ENCODE peak calls at places on chromosomes 3 and 15, in six cellular contexts. L is endothelial cell of umbilical vein, Z is A549, Q is HepG2, S is K562, Y is GM12878. K is an unnamed sample.

GRCh38 chr3:195073866-195074860 is 196.8 kb downstream of the XXYLT1 start:
- DNase-seq in L (no peak), Z (no peak), Q (no peak), S (no peak), Y (no peak), K (peak)

GRCh38 chr3:191376742-191377141 is 46.4 kb upstream of the UTS2B start:
- DNase-seq in L (peak), Z (no peak), Q (no peak), S (no peak), Y (no peak), K (no peak)

GRCh38 chr3:153051427-153052095 is 110.5 kb upstream of the RAP2B start:
- DNase-seq in L (peak), Z (peak), Q (peak), S (peak), Y (no peak), K (peak)

GRCh38 chr15:60544581-60545115 is 65.7 kb upstream of the ICE2 start:
- DNase-seq in L (no peak), Z (no peak), Q (no peak), S (no peak), Y (no peak), K (no peak)

GRCh38 chr3:194827486-194827885 is 141.8 kb downstream of the FAM43A start:
- DNase-seq in L (no peak), Z (no peak), Q (no peak), S (no peak), Y (no peak), K (no peak)

GRCh38 chr3:141316851-141317250 is 51.5 kb upstream of the ZBTB38 start:
- DNase-seq in L (no peak), Z (no peak), Q (no peak), S (no peak), Y (no peak), K (no peak)

GRCh38 chr15:101615414-101615985 is 36.7 kb downstream of the TM2D3 start:
- DNase-seq in L (no peak), Z (no peak), Q (no peak), S (no peak), Y (no peak), K (no peak)

GRCh38 chr3:12506201-12506600 is 21.9 kb downstream of the TSEN2 start:
- DNase-seq in L (no peak), Z (no peak), Q (no peak), S (no peak), Y (no peak), K (no peak)

GRCh38 chr15:77143606-77144005 is 72.7 kb upstream of the TSPAN3 start:
- DNase-seq in L (no peak), Z (no peak), Q (no peak), S (no peak), Y (no peak), K (no peak)

GRCh38 chr3:62319570-62320243 is 53.6 kb downstream of the FEZF2 start:
- DNase-seq in L (no peak), Z (no peak), Q (no peak), S (no peak), Y (no peak), K (no peak)
- H3K4me3 ChIP-seq in L (no peak), Z (peak), Q (no peak), S (no peak), Y (no peak), K (no peak)

GRCh38 chr15:31297880-31298456 is 28.7 kb upstream of the KLF13 start:
- DNase-seq in L (no peak), Z (no peak), Q (no peak), S (no peak), Y (no peak), K (no peak)
- TF ChIP-seq MYC in L (no peak), Z (no peak), Q (no peak), S (no peak), Y (no peak), K (no peak)

GRCh38 chr3:59780209-59780608 is 730.4 kb upstream of the CFAP20DC start:
- DNase-seq in L (no peak), Z (no peak), Q (no peak), S (no peak), Y (no peak), K (no peak)
- TF ChIP-seq MAX in L (no peak), Z (no peak), Q (no peak), S (no peak), Y (no peak), K (no peak)

GRCh38 chr3:72255191-72255590 is 470.2 kb upstream of the PROK2 start:
- DNase-seq in L (no peak), Z (no peak), Q (no peak), S (no peak), Y (no peak), K (no peak)
- H3K4me3 ChIP-seq in L (no peak), Z (no peak), Q (no peak), S (no peak), Y (no peak), K (no peak)

DNA sequence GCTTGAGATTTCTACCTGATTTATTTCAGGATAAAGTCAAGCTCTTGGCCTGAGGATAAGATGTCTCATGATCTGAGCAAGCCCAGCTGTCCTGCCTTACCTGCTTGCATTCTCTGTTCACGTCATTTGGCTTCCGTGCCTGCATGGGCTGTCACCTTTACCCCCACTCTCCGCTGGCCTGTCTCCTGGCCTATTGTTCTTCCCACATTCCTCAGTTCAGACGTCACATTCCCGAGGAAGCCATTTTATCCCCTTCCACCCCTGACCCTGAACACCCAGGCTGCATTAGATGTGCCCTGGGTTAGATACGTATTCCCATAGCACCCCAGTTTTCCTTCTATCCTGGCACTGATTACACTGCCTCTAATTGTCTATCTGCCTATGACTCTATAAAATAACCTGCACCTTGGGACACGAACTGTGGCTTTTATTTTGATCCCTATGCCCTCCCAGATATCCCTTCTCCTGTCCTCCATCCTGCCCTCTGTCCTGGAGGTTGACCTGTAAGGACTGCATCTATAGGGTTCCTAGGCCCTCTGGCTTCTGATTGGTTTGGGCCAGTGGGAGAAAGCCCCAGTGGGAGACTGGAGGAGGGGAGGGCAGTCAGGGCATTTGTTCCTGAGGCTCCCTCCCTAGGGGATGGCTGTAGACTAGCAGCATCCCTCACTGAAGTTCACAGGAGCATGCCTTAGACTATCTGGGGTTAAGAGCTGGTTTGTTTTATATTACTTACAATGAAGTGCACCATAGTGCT is 19.2 kb upstream of the UBE2Q2 start:
- DNase-seq in L (peak), Z (peak), Q (peak), S (no peak), Y (no peak), K (no peak)
- TF ChIP-seq MYC in L (no peak), Z (no peak), Q (no peak), S (no peak), Y (no peak), K (no peak)

GRCh38 chr3:78641703-78642102 is 1126.1 kb downstream of the ROBO1 start:
- DNase-seq in L (peak), Z (no peak), Q (no peak), S (no peak), Y (no peak), K (no peak)

GRCh38 chr3:78642471-78642870 is 1125.3 kb downstream of the ROBO1 start:
- DNase-seq in L (peak), Z (no peak), Q (no peak), S (no peak), Y (no peak), K (no peak)

GRCh38 chr3:78644847-78645246 is 1123.0 kb downstream of the ROBO1 start:
- DNase-seq in L (peak), Z (no peak), Q (no peak), S (no peak), Y (no peak), K (no peak)

GRCh38 chr3:78647735-78648134 is 1120.1 kb downstream of the ROBO1 start:
- DNase-seq in L (no peak), Z (no peak), Q (no peak), S (no peak), Y (no peak), K (no peak)

DNA sequence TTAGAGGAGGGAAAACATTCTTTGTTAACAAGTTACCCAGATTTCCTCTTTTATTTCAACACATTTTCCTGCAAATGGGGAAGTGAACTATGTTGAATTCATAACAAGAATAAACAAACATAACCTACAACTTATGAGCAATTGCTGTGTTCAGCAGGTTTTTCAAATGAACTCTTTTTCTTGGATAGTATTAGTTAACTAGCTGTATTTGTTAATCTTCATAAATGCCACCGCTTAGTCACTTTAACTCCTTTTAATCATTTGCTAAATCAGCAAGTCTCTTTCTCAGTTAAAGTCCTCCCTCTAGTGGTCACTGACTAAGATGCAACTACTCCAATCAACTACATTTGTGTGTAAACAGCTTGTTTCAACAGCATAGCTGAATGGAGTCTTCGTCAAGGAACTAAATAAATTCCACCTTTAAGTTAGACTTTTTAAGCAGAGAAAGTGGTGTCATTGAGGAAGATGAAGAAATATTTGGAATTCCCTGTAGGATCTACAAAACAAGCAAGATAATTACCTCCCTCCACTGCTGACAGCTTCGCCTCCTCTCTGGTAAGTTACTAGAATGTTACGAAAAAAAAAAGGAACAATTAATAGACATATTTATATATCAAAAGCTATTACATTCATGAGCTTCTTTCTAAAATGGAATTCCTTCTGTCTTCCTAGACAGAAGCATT is 1122.0 kb downstream of the ROBO1 start:
- DNase-seq in L (peak), Z (peak), Q (peak), S (peak), Y (peak), K (peak)
- TF ChIP-seq MAX in L (no peak), Z (no peak), Q (no peak), S (no peak), Y (no peak), K (no peak)

GRCh38 chr3:186569779-186570095 is 783 bp upstream of the DNAJB11 start:
- DNase-seq in L (no peak), Z (no peak), Q (no peak), S (no peak), Y (no peak), K (no peak)

GRCh38 chr3:186566772-186567071 is 417 bp downstream of the TBCCD1 start:
- DNase-seq in L (no peak), Z (no peak), Q (no peak), S (no peak), Y (no peak), K (no peak)

GRCh38 chr3:186570941-186571643 is 572 bp downstream of the DNAJB11 start:
- DNase-seq in L (peak), Z (no peak), Q (no peak), S (no peak), Y (no peak), K (peak)

GRCh38 chr3:186570096-186570940 is at the start of gene DNAJB11:
- DNase-seq in L (peak), Z (peak), Q (peak), S (peak), Y (peak), K (peak)

DNA sequence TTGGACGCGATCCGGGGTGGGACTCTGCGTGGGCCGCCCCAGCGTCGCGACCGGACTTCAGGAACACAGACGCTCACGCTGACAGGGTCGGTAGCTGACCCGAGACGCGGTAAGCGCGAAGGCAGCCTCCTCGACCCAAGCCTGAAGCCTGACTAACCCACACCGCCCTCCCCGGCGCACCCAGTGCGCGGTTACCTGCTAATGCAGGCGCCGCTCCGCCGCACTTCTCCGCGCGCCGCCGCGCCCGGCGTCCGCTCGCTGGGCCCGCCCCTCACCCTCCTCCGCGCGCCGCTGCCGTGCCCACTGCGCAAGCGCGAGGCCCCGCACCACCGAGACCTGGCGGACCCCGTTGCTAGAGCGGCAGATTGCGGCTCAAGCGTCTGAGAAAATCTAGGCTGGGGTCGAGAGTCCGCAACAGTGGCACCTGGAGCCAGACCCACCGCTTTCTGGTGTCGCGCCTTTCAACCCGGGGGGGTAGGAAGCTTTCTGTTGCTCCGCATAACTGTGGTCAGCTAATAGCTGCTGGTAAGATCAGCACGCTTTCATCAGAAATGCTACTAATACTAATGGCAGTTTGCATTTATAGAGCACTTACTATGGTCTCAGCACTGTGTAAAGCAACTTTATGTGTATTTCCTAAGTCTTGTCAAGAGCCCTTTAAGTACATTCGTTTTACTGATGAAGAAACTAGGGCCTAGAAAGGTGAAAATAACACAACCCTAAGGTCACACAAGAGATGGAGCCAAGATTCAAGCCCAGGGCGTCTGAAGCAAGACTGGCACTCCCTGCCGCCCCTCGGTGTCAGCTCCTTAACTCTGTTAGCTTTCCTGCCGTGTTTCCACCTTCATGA is at the start of gene TBCCD1:
- DNase-seq in L (peak), Z (peak), Q (peak), S (peak), Y (peak), K (peak)
- H3K4me3 ChIP-seq in L (peak), Z (peak), Q (peak), S (peak), Y (peak), K (peak)

GRCh38 chr15:62075595-62076279 is 9.0 kb downstream of the C2CD4A start:
- DNase-seq in L (no peak), Z (no peak), Q (no peak), S (no peak), Y (no peak), K (no peak)
- TF ChIP-seq MYC in L (no peak), Z (no peak), Q (no peak), S (no peak), Y (no peak), K (no peak)

GRCh38 chr3:139227165-139227564 is 116.7 kb upstream of the MRPS22 start:
- DNase-seq in L (no peak), Z (no peak), Q (no peak), S (no peak), Y (no peak), K (no peak)
- TF ChIP-seq MAX in L (no peak), Z (no peak), Q (no peak), S (no peak), Y (no peak), K (no peak)

GRCh38 chr3:99635348-99635747 is 3.0 kb upstream of the COL8A1 start:
- DNase-seq in L (no peak), Z (no peak), Q (no peak), S (no peak), Y (no peak), K (no peak)

GRCh38 chr3:99634881-99635280 is 3.5 kb upstream of the COL8A1 start:
- DNase-seq in L (no peak), Z (no peak), Q (no peak), S (no peak), Y (no peak), K (no peak)

GRCh38 chr3:99638244-99638948 is at the start of gene COL8A1:
- DNase-seq in L (peak), Z (no peak), Q (no peak), S (no peak), Y (no peak), K (no peak)

GRCh38 chr3:99637381-99638111 is 848 bp upstream of the COL8A1 start:
- DNase-seq in L (peak), Z (no peak), Q (no peak), S (no peak), Y (no peak), K (no peak)

DNA sequence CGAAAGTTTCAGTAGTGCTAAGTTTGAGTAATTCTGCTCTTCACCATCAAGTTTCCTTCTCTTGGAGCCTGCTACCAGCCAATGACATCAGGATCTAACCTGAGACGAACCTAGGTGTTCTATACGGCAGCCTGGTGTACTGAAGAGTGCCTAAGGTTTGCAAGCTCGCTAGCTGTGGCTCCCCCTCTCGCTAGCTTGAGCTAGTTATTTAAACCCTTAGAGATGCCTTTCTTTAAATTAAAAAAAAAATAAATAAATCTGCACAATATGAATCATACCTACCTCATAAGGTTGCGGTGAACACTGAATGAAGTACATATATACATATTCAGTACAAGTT is 1.4 kb upstream of the COL8A1 start:
- DNase-seq in L (peak), Z (no peak), Q (no peak), S (no peak), Y (no peak), K (no peak)
- H3K4me3 ChIP-seq in L (no peak), Z (peak), Q (no peak), S (no peak), Y (no peak), K (no peak)

K was measured in NB4.